ENCODE peak calls at places on chromosomes 2 and 18, in four cellular contexts. K, L, C and Z are unnamed samples.

GRCh38 chr2:240452471-240453256 is 17.2 kb downstream of the GPC1 start:
- DNase-seq in K (peak), L (no peak), C (no peak), Z (peak)

GRCh38 chr2:108975613-108976435 is 13.2 kb downstream of the EDAR start:
- DNase-seq in K (no peak), L (no peak), C (no peak), Z (no peak)

GRCh38 chr2:42770288-42771131 is 6.6 kb upstream of the OXER1 start:
- DNase-seq in K (peak), L (no peak), C (no peak), Z (peak)

GRCh38 chr2:232781765-232782164 is 5.4 kb upstream of the KCNJ13 start:
- DNase-seq in K (peak), L (no peak), C (no peak), Z (no peak)

GRCh38 chr2:40169430-40169829 is 282.5 kb downstream of the SLC8A1 start:
- DNase-seq in K (no peak), L (no peak), C (no peak), Z (no peak)

GRCh38 chr2:234241656-234242445 is 191.3 kb downstream of the SPP2 start:
- DNase-seq in K (peak), L (no peak), C (no peak), Z (no peak)

GRCh38 chr2:185316383-185316782 is 422.2 kb upstream of the FSIP2 start:
- DNase-seq in K (no peak), L (no peak), C (no peak), Z (no peak)

GRCh38 chr2:85385746-85386145 is 24.4 kb downstream of the CAPG start:
- DNase-seq in K (no peak), L (no peak), C (no peak), Z (no peak)

GRCh38 chr18:8507361-8507760 is 101.9 kb upstream of the RAB12 start:
- DNase-seq in K (no peak), L (no peak), C (no peak), Z (no peak)

GRCh38 chr2:150860301-150860700 is 372.8 kb upstream of the RND3 start:
- DNase-seq in K (no peak), L (no peak), C (no peak), Z (no peak)

GRCh38 chr2:84257871-84258270 is 201.2 kb downstream of the SUCLG1 start:
- DNase-seq in K (peak), L (no peak), C (no peak), Z (peak)

GRCh38 chr2:171966268-171966667 is 33.5 kb upstream of the METAP1D start:
- DNase-seq in K (no peak), L (no peak), C (no peak), Z (no peak)

GRCh38 chr2:30398488-30398887 is 48.6 kb upstream of the LCLAT1 start:
- DNase-seq in K (no peak), L (no peak), C (no peak), Z (no peak)